ENCODE peak calls at places on chromosomes 16 and 17, in six cellular contexts. One of them, this sample, is unnamed.

GRCh38 chr16:27040671-27041070 is 26.1 kb upstream of the C16orf82 start:
- DNase-seq in gastrocnemius medialis: no peak
- DNase-seq in uterus: no peak
- DNase-seq in esophagus squamous epithelium: no peak
- DNase-seq in tibial nerve: no peak
- DNase-seq in Peyer's patch: no peak
- DNase-seq in this sample: no peak

GRCh38 chr17:60139438-60140285 is 10.1 kb upstream of the CA4 start:
- DNase-seq in gastrocnemius medialis: peak; percentile 23
- DNase-seq in uterus: peak; percentile 63
- DNase-seq in esophagus squamous epithelium: no peak
- DNase-seq in tibial nerve: peak; percentile 40
- DNase-seq in Peyer's patch: peak; percentile 83
- DNase-seq in this sample: no peak

GRCh38 chr16:24689128-24689527 is 40.3 kb upstream of the TNRC6A start:
- DNase-seq in gastrocnemius medialis: no peak
- DNase-seq in uterus: no peak
- DNase-seq in esophagus squamous epithelium: no peak
- DNase-seq in tibial nerve: no peak
- DNase-seq in Peyer's patch: no peak
- DNase-seq in this sample: no peak

GRCh38 chr17:48547839-48548686 is 3.2 kb upstream of the HOXB2 start:
- DNase-seq in gastrocnemius medialis: no peak
- DNase-seq in uterus: no peak
- DNase-seq in esophagus squamous epithelium: no peak
- DNase-seq in tibial nerve: no peak
- DNase-seq in Peyer's patch: no peak
- DNase-seq in this sample: no peak

GRCh38 chr17:19641687-19642372 is 6.7 kb upstream of the ALDH3A2 start:
- DNase-seq in gastrocnemius medialis: no peak
- DNase-seq in uterus: no peak
- DNase-seq in esophagus squamous epithelium: no peak
- DNase-seq in tibial nerve: no peak
- DNase-seq in Peyer's patch: no peak
- DNase-seq in this sample: no peak

GRCh38 chr17:49972486-49973270 is 3.7 kb downstream of the DLX4 start:
- DNase-seq in gastrocnemius medialis: no peak
- DNase-seq in uterus: no peak
- DNase-seq in esophagus squamous epithelium: no peak
- DNase-seq in tibial nerve: no peak
- DNase-seq in Peyer's patch: no peak
- DNase-seq in this sample: no peak

GRCh38 chr17:28738680-28739384 is 5.0 kb upstream of the TRAF4 start:
- DNase-seq in gastrocnemius medialis: no peak
- DNase-seq in uterus: no peak
- DNase-seq in esophagus squamous epithelium: no peak
- DNase-seq in tibial nerve: no peak
- DNase-seq in Peyer's patch: no peak
- DNase-seq in this sample: no peak

GRCh38 chr17:56602292-56603130 is 9.0 kb downstream of the NOG start:
- DNase-seq in gastrocnemius medialis: no peak
- DNase-seq in uterus: no peak
- DNase-seq in esophagus squamous epithelium: no peak
- DNase-seq in tibial nerve: no peak
- DNase-seq in Peyer's patch: no peak
- DNase-seq in this sample: no peak

GRCh38 chr16:8685617-8686016 is 11.2 kb downstream of the ABAT start:
- DNase-seq in gastrocnemius medialis: no peak
- DNase-seq in uterus: no peak
- DNase-seq in esophagus squamous epithelium: no peak
- DNase-seq in tibial nerve: no peak
- DNase-seq in Peyer's patch: no peak
- DNase-seq in this sample: no peak

GRCh38 chr17:61486135-61487120 is 34.2 kb downstream of the TBX4 start:
- DNase-seq in gastrocnemius medialis: no peak
- DNase-seq in uterus: peak; percentile 37
- DNase-seq in esophagus squamous epithelium: no peak
- DNase-seq in tibial nerve: no peak
- DNase-seq in Peyer's patch: no peak
- DNase-seq in this sample: peak; percentile 44

GRCh38 chr16:89360760-89361435 is 129.5 kb downstream of the ANKRD11 start:
- DNase-seq in gastrocnemius medialis: no peak
- DNase-seq in uterus: no peak
- DNase-seq in esophagus squamous epithelium: no peak
- DNase-seq in tibial nerve: no peak
- DNase-seq in Peyer's patch: no peak
- DNase-seq in this sample: no peak
- H3K4me3 ChIP-seq in gastrocnemius medialis: no peak overlapping the region
- H3K4me3 ChIP-seq in uterus: no peak overlapping the region
- H3K4me3 ChIP-seq in esophagus squamous epithelium: no peak overlapping the region
- H3K4me3 ChIP-seq in tibial nerve: no peak overlapping the region
- H3K4me3 ChIP-seq in Peyer's patch: no peak overlapping the region
- H3K4me3 ChIP-seq in this sample: no peak overlapping the region

GRCh38 chr16:74264806-74265205 is 31.8 kb upstream of the PSMD7 start:
- DNase-seq in gastrocnemius medialis: no peak
- DNase-seq in uterus: no peak
- DNase-seq in esophagus squamous epithelium: no peak
- DNase-seq in tibial nerve: no peak
- DNase-seq in Peyer's patch: no peak
- DNase-seq in this sample: no peak
- H3K27ac ChIP-seq in gastrocnemius medialis: no peak overlapping the region
- H3K27ac ChIP-seq in uterus: no peak overlapping the region
- H3K27ac ChIP-seq in esophagus squamous epithelium: no peak overlapping the region
- H3K27ac ChIP-seq in tibial nerve: no peak overlapping the region
- H3K27ac ChIP-seq in Peyer's patch: no peak overlapping the region
- H3K27ac ChIP-seq in this sample: no peak overlapping the region

GRCh38 chr17:41977991-41978390 is 11.4 kb downstream of the CNP start:
- DNase-seq in gastrocnemius medialis: no peak
- DNase-seq in uterus: no peak
- DNase-seq in esophagus squamous epithelium: no peak
- DNase-seq in tibial nerve: no peak
- DNase-seq in Peyer's patch: no peak
- DNase-seq in this sample: no peak

GRCh38 chr17:41974031-41974430 is 7.4 kb downstream of the CNP start:
- DNase-seq in gastrocnemius medialis: no peak
- DNase-seq in uterus: no peak
- DNase-seq in esophagus squamous epithelium: no peak
- DNase-seq in tibial nerve: no peak
- DNase-seq in Peyer's patch: no peak
- DNase-seq in this sample: no peak

GRCh38 chr17:41975099-41976083 is 8.8 kb downstream of the CNP start:
- DNase-seq in gastrocnemius medialis: no peak
- DNase-seq in uterus: no peak
- DNase-seq in esophagus squamous epithelium: no peak
- DNase-seq in tibial nerve: no peak
- DNase-seq in Peyer's patch: no peak
- DNase-seq in this sample: no peak

GRCh38 chr17:41974658-41975057 is 8.1 kb downstream of the CNP start:
- DNase-seq in gastrocnemius medialis: no peak
- DNase-seq in uterus: no peak
- DNase-seq in esophagus squamous epithelium: no peak
- DNase-seq in tibial nerve: no peak
- DNase-seq in Peyer's patch: no peak
- DNase-seq in this sample: no peak

GRCh38 chr17:41976142-41976768 is 9.7 kb downstream of the CNP start:
- DNase-seq in gastrocnemius medialis: no peak
- DNase-seq in uterus: no peak
- DNase-seq in esophagus squamous epithelium: no peak
- DNase-seq in tibial nerve: no peak
- DNase-seq in Peyer's patch: no peak
- DNase-seq in this sample: no peak
- H3K4me3 ChIP-seq in gastrocnemius medialis: no peak overlapping the region
- H3K4me3 ChIP-seq in uterus: no peak overlapping the region
- H3K4me3 ChIP-seq in esophagus squamous epithelium: peak overlapping the region; percentile 9
- H3K4me3 ChIP-seq in tibial nerve: peak overlapping the region; percentile 1
- H3K4me3 ChIP-seq in Peyer's patch: no peak overlapping the region
- H3K4me3 ChIP-seq in this sample: no peak overlapping the region

DNA sequence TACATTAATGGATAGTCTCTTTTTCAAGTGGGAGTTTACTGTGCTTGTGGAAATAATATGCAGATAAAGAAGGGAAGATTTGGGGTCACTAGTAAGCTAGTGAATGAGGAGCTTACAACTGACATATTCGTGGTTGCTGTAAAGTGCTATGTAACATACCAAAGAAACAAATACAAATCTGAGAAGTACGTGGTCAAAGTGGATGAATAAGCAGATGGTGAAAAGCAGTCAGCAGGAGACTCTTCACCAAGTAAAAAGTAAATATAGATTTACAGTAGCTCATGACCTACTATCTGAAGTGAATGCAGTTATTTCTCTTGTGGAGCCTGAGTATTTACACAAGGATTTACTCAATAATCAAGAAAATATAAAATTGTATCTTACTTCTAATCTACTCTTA is 136.6 kb upstream of the ELAC2 start:
- DNase-seq in gastrocnemius medialis: no peak
- DNase-seq in uterus: no peak
- DNase-seq in esophagus squamous epithelium: no peak
- DNase-seq in tibial nerve: no peak
- DNase-seq in Peyer's patch: no peak
- DNase-seq in this sample: no peak
- H3K27ac ChIP-seq in gastrocnemius medialis: no peak overlapping the region
- H3K27ac ChIP-seq in uterus: no peak overlapping the region
- H3K27ac ChIP-seq in esophagus squamous epithelium: no peak overlapping the region
- H3K27ac ChIP-seq in tibial nerve: no peak overlapping the region
- H3K27ac ChIP-seq in Peyer's patch: no peak overlapping the region
- H3K27ac ChIP-seq in this sample: no peak overlapping the region